ENCODE peak calls at places on chromosomes 3 and 15, in four cellular contexts. Q, J, N and O are unnamed samples.

GRCh38 chr3:31103623-31104180 is 209.2 kb upstream of the GADL1 start:
- DNase-seq in Q (no peak), J (no peak), N (no peak), O (no peak)

GRCh38 chr3:111737056-111737711 is 121.9 kb upstream of the PHLDB2 start:
- DNase-seq in J (no peak), Q (no peak), N (no peak), O (no peak)

GRCh38 chr15:73233623-73234022 is 135.1 kb downstream of the HCN4 start:
- DNase-seq in Q (no peak), N (no peak), J (no peak), O (no peak)

GRCh38 chr3:69386535-69387385 is 872 bp upstream of the FRMD4B start:
- DNase-seq in N (no peak), Q (no peak), J (no peak), O (no peak)

GRCh38 chr3:175737646-175738572 is 878.8 kb downstream of the NAALADL2 start:
- DNase-seq in J (no peak), Q (no peak), N (no peak), O (no peak)

GRCh38 chr3:13507791-13508339 is 27.8 kb downstream of the HDAC11 start:
- DNase-seq in N (no peak), J (peak; percentile 54), Q (no peak), O (no peak)

GRCh38 chr3:52777959-52778805 is 783 bp downstream of the ITIH1 start:
- DNase-seq in Q (no peak), N (no peak), J (no peak), O (no peak)

GRCh38 chr15:69668049-69668705 is 215.6 kb downstream of the RPLP1 start:
- DNase-seq in N (no peak), Q (no peak), J (no peak), O (no peak)

GRCh38 chr15:38147246-38147645 is 105.4 kb upstream of the SPRED1 start:
- DNase-seq in Q (no peak), J (no peak), N (no peak), O (no peak)

GRCh38 chr3:50265988-50266387 is 3.0 kb upstream of the SEMA3B start:
- DNase-seq in J (no peak), N (no peak), Q (no peak), O (no peak)

GRCh38 chr15:71362987-71363968 is 248.0 kb downstream of the THSD4 start:
- DNase-seq in J (no peak), Q (no peak), N (no peak), O (no peak)

GRCh38 chr3:182487621-182488020 is 305.7 kb upstream of the ATP11B start:
- DNase-seq in N (no peak), Q (no peak), J (no peak), O (no peak)

GRCh38 chr3:30448436-30448835 is 158.0 kb upstream of the TGFBR2 start:
- DNase-seq in N (no peak), J (no peak), Q (no peak), O (no peak)

GRCh38 chr15:39963806-39964205 is 29.9 kb downstream of the EIF2AK4 start:
- DNase-seq in Q (no peak), J (no peak), N (no peak), O (no peak)

GRCh38 chr15:90818251-90819210 is 49.9 kb upstream of the FURIN start:
- DNase-seq in J (peak; percentile 35), Q (peak; percentile 22), N (no peak), O (no peak)

GRCh38 chr3:104604326-104605010 is 762.2 kb upstream of the ALCAM start:
- DNase-seq in Q (no peak), J (no peak), N (peak; percentile 18), O (no peak)

GRCh38 chr3:192929755-192930491 is 12.3 kb upstream of the MB21D2 start:
- DNase-seq in Q (no peak), J (no peak), N (no peak), O (no peak)

GRCh38 chr15:56832125-56832524 is 86.3 kb upstream of the TCF12 start:
- DNase-seq in Q (no peak), J (no peak), N (no peak), O (no peak)

GRCh38 chr3:145953316-145953715 is 207.7 kb downstream of the PLOD2 start:
- DNase-seq in J (no peak), N (no peak), Q (no peak), O (no peak)

GRCh38 chr15:32003558-32003957 is 26.8 kb upstream of the CHRNA7 start:
- DNase-seq in N (no peak), Q (no peak), J (no peak), O (no peak)

GRCh38 chr3:127019449-127019848 is 36.5 kb downstream of the PLXNA1 start:
- DNase-seq in Q (no peak), J (no peak), N (no peak), O (no peak)

GRCh38 chr3:45226206-45226915 is at the start of gene TMEM158:
- DNase-seq in J (peak; percentile 99), N (no peak), Q (peak; percentile 30), O (no peak)

GRCh38 chr15:40743921-40744809 is 10.9 kb downstream of the RMDN3 start:
- DNase-seq in J (peak; percentile 47), Q (no peak), N (no peak), O (no peak)

GRCh38 chr3:118889691-118890090 is 145.0 kb downstream of the IGSF11 start:
- DNase-seq in J (no peak), Q (no peak), N (no peak), O (no peak)

GRCh38 chr15:100772478-100773378 is 106.9 kb upstream of the ALDH1A3 start:
- DNase-seq in J (no peak), N (no peak), Q (no peak), O (no peak)

GRCh38 chr15:100966997-100967396 is 47.8 kb downstream of the LRRK1 start:
- DNase-seq in Q (no peak), J (no peak), N (no peak), O (no peak)

GRCh38 chr3:192422998-192423349 is 304.4 kb downstream of the FGF12 start:
- DNase-seq in J (no peak), Q (no peak), N (no peak), O (no peak)

GRCh38 chr3:5141760-5142159 is 19.7 kb downstream of the ARL8B start:
- DNase-seq in J (no peak), N (no peak), Q (no peak), O (no peak)

GRCh38 chr15:101027920-101028319 is 108.8 kb downstream of the LRRK1 start:
- DNase-seq in N (no peak), J (no peak), Q (no peak), O (no peak)

GRCh38 chr3:177251756-177252155 is 54.5 kb upstream of the TBL1XR1 start:
- DNase-seq in Q (no peak), N (no peak), J (no peak), O (no peak)

GRCh38 chr3:146501752-146502151 is 32.4 kb upstream of the PLSCR2 start:
- DNase-seq in N (no peak), J (no peak), Q (no peak), O (no peak)

GRCh38 chr15:75809986-75810750 is 33.1 kb upstream of the UBE2Q2 start:
- DNase-seq in J (no peak), Q (peak; percentile 44), N (peak; percentile 45), O (peak; percentile 20)

GRCh38 chr3:195123196-195123805 is 147.7 kb downstream of the XXYLT1 start:
- DNase-seq in Q (no peak), N (no peak), J (peak; percentile 43), O (no peak)

GRCh38 chr3:143427626-143428025 is 308.1 kb downstream of the CHST2 start:
- DNase-seq in J (no peak), Q (no peak), N (no peak), O (no peak)

GRCh38 chr3:6266135-6266534 is 594.8 kb upstream of the GRM7 start:
- DNase-seq in J (no peak), N (no peak), Q (no peak), O (no peak)

GRCh38 chr3:185583925-185584324 is 2.2 kb upstream of the SENP2 start:
- DNase-seq in Q (peak; percentile 40), J (no peak), N (no peak), O (no peak)

GRCh38 chr3:65503776-65504175 is 534.9 kb downstream of the MAGI1 start:
- DNase-seq in Q (no peak), N (no peak), J (no peak), O (no peak)

GRCh38 chr3:174168538-174169254 is 690.4 kb upstream of the NAALADL2 start:
- DNase-seq in J (no peak), N (no peak), Q (no peak), O (no peak)

GRCh38 chr3:158718490-158719170 is 13.6 kb downstream of the RARRES1 start:
- DNase-seq in J (no peak), N (peak; percentile 73), Q (no peak), O (no peak)
- TF ChIP-seq TCF7L2 in J (no peak), N (no peak), Q (no peak), O (peak; percentile 66)

DNA sequence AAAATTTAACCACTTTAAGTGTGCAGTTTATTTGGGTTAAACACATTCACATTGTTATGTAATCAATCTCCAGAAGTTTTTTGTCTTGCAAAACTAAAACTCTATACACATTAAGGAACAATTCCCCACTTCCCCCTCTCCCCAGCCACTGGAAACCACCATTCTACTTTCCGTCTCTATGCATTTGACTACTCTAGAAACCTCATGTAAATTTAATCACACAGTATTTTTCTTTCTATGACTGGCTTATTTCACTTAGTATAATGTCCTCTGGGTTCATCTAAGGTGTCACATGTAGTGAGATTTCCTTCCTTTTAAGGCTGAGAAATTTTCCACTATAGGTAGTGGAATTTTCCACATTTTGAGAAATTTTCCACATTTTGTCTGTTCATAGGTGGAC is 568.7 kb upstream of the UBE2E2 start:
- DNase-seq in N (no peak), Q (no peak), J (no peak), O (no peak)
- TF ChIP-seq REST in N (no peak), Q (no peak), J (no peak), O (no peak)

GRCh38 chr15:67181221-67181639 is 73.2 kb downstream of the AAGAB start:
- DNase-seq in Q (no peak), N (no peak), J (no peak), O (no peak)
- H3K36me3 ChIP-seq in Q (peaks cover 30% of the 10 kb centered on the region), N (peaks cover 5% of the 10 kb centered on the region), J (peaks cover 52% of the 10 kb centered on the region), O (peaks cover 37% of the 10 kb centered on the region)

GRCh38 chr3:158532099-158532734 is 38.8 kb upstream of the MLF1 start:
- DNase-seq in Q (peak; percentile 44), J (peak; percentile 11), N (peak; percentile 41), O (peak; percentile 32)
- TF ChIP-seq TCF7L2 in Q (no peak), J (no peak), N (no peak), O (no peak)

DNA sequence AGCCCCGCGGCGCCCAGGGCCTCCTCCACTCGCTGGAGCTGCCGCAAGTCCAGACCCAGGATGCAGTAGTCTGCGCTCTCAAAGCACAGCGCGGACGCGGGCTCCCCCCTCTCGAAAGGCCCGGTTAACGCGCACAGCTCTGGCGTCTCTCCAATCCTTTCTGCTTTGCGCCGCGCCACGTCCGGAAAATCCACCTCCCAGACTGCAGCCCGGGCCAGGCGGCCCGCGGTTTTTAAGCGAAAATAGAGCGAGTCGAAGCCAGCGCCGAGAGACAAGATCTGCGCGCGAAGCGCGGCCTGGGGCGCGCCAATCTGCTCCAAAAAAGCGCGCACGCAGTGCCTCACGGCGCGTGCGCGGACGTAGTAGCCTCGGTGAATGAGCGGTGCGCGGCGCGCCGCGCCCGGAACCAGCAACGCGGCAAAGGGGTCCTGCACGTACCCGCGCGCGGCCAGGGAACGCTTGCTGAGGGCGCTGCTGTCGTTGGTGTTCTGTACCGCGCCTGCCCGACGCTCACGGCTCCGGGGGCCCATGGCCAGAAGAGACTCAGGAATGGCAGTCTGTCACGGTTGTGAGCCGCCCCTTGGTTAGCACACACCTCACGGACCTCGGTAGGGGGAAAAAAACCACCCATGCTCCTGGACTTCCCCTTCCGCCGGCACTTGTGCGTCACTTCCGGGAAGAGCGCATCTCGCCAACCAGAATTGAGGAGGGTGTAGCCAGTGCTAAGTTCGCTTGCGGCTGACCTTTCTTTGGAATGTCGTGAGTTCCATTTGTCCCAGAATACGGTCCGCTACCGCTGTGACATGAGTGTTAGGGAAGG is at the start of gene LCMT2:
- DNase-seq in Q (peak; percentile 95), J (peak; percentile 91), N (peak; percentile 81), O (peak; percentile 89)
- TF ChIP-seq REST in Q (peak; percentile 36), J (peak; percentile 21), N (no peak), O (no peak)